ENCODE peak calls at places on chromosome 2, in eight cellular contexts. One of them, this sample, is unnamed.

GRCh38 chr2:239459581-239459980 is 58.8 kb upstream of the HDAC4 start:
- DNase-seq in C1 segment of cervical spinal cord: peak
- DNase-seq in NCI-H2029: no peak
- DNase-seq in AG04450: no peak
- DNase-seq in HS-5: no peak
- DNase-seq in type B pancreatic cell: peak
- DNase-seq in iris pigment epithelial cell: no peak
- DNase-seq in non-pigmented ciliary epithelial cell: no peak
- DNase-seq in this sample: no peak

GRCh38 chr2:45008296-45009129 is 739 bp downstream of the SIX2 start:
- DNase-seq in type B pancreatic cell: no peak
- DNase-seq in NCI-H2029: peak
- DNase-seq in C1 segment of cervical spinal cord: no peak
- DNase-seq in non-pigmented ciliary epithelial cell: no peak
- DNase-seq in HS-5: no peak
- DNase-seq in iris pigment epithelial cell: peak
- DNase-seq in AG04450: no peak
- DNase-seq in this sample: no peak

GRCh38 chr2:222448806-222449205 is 24.5 kb downstream of the SGPP2 start:
- DNase-seq in iris pigment epithelial cell: peak
- DNase-seq in C1 segment of cervical spinal cord: peak
- DNase-seq in non-pigmented ciliary epithelial cell: no peak
- DNase-seq in AG04450: peak
- DNase-seq in NCI-H2029: no peak
- DNase-seq in type B pancreatic cell: no peak
- DNase-seq in HS-5: peak
- DNase-seq in this sample: no peak

GRCh38 chr2:70111752-70112591 is 24.7 kb downstream of the PCBP1 start:
- DNase-seq in NCI-H2029: peak
- DNase-seq in iris pigment epithelial cell: no peak
- DNase-seq in C1 segment of cervical spinal cord: no peak
- DNase-seq in HS-5: no peak
- DNase-seq in AG04450: no peak
- DNase-seq in type B pancreatic cell: no peak
- DNase-seq in non-pigmented ciliary epithelial cell: no peak
- DNase-seq in this sample: no peak

GRCh38 chr2:191155608-191156071 is 4.8 kb upstream of the STAT4 start:
- DNase-seq in iris pigment epithelial cell: peak
- DNase-seq in non-pigmented ciliary epithelial cell: no peak
- DNase-seq in NCI-H2029: peak
- DNase-seq in AG04450: no peak
- DNase-seq in HS-5: no peak
- DNase-seq in type B pancreatic cell: no peak
- DNase-seq in C1 segment of cervical spinal cord: no peak
- DNase-seq in this sample: no peak

GRCh38 chr2:102391530-102391929 is 31.4 kb upstream of the IL18RAP start:
- DNase-seq in non-pigmented ciliary epithelial cell: no peak
- DNase-seq in NCI-H2029: no peak
- DNase-seq in HS-5: no peak
- DNase-seq in type B pancreatic cell: no peak
- DNase-seq in AG04450: no peak
- DNase-seq in C1 segment of cervical spinal cord: no peak
- DNase-seq in iris pigment epithelial cell: no peak
- DNase-seq in this sample: no peak

GRCh38 chr2:134763164-134763710 is 44.4 kb upstream of the TMEM163 start:
- DNase-seq in AG04450: no peak
- DNase-seq in HS-5: no peak
- DNase-seq in non-pigmented ciliary epithelial cell: no peak
- DNase-seq in iris pigment epithelial cell: no peak
- DNase-seq in C1 segment of cervical spinal cord: no peak
- DNase-seq in type B pancreatic cell: no peak
- DNase-seq in NCI-H2029: no peak
- DNase-seq in this sample: no peak

GRCh38 chr2:3433339-3433699 is 53.8 kb downstream of the TRAPPC12 start:
- DNase-seq in C1 segment of cervical spinal cord: no peak
- DNase-seq in HS-5: no peak
- DNase-seq in iris pigment epithelial cell: no peak
- DNase-seq in type B pancreatic cell: no peak
- DNase-seq in AG04450: no peak
- DNase-seq in NCI-H2029: no peak
- DNase-seq in non-pigmented ciliary epithelial cell: no peak
- DNase-seq in this sample: no peak

GRCh38 chr2:197969391-197969893 is 165.0 kb downstream of the PLCL1 start:
- DNase-seq in type B pancreatic cell: no peak
- DNase-seq in iris pigment epithelial cell: peak
- DNase-seq in AG04450: peak
- DNase-seq in NCI-H2029: no peak
- DNase-seq in C1 segment of cervical spinal cord: no peak
- DNase-seq in HS-5: peak
- DNase-seq in non-pigmented ciliary epithelial cell: peak
- DNase-seq in this sample: no peak

GRCh38 chr2:200484934-200485333 is 24.9 kb downstream of the KCTD18 start:
- DNase-seq in iris pigment epithelial cell: peak
- DNase-seq in type B pancreatic cell: no peak
- DNase-seq in AG04450: no peak
- DNase-seq in HS-5: no peak
- DNase-seq in non-pigmented ciliary epithelial cell: no peak
- DNase-seq in C1 segment of cervical spinal cord: no peak
- DNase-seq in NCI-H2029: no peak
- DNase-seq in this sample: no peak

GRCh38 chr2:8096484-8096883 is 585.4 kb upstream of the ID2 start:
- DNase-seq in HS-5: no peak
- DNase-seq in C1 segment of cervical spinal cord: no peak
- DNase-seq in type B pancreatic cell: no peak
- DNase-seq in iris pigment epithelial cell: no peak
- DNase-seq in AG04450: no peak
- DNase-seq in NCI-H2029: no peak
- DNase-seq in non-pigmented ciliary epithelial cell: no peak
- DNase-seq in this sample: no peak